ENCODE peak calls at places on chromosomes 13 and 19, in four cellular contexts. One of them, this sample, is unnamed.

GRCh38 chr13:42279080-42279479 is 7.1 kb downstream of the AKAP11 start:
- DNase-seq in CD8-positive, alpha-beta T cell: no peak
- DNase-seq in thyroid gland: no peak
- DNase-seq in ascending aorta: no peak
- DNase-seq in this sample: no peak

GRCh38 chr13:97976551-97977375 is 23.3 kb downstream of the IPO5 start:
- DNase-seq in thyroid gland: peak
- DNase-seq in CD8-positive, alpha-beta T cell: no peak
- DNase-seq in ascending aorta: no peak
- DNase-seq in this sample: peak

GRCh38 chr13:33509642-33510229 is 224.2 kb upstream of the STARD13 start:
- DNase-seq in ascending aorta: peak
- DNase-seq in CD8-positive, alpha-beta T cell: no peak
- DNase-seq in thyroid gland: peak
- DNase-seq in this sample: no peak

GRCh38 chr19:11155373-11156120 is at the start of gene SPC24:
- DNase-seq in ascending aorta: peak
- DNase-seq in thyroid gland: peak
- DNase-seq in CD8-positive, alpha-beta T cell: peak
- DNase-seq in this sample: peak

GRCh38 chr13:52455677-52456041 is 381 bp downstream of the CKAP2 start:
- DNase-seq in thyroid gland: peak
- DNase-seq in ascending aorta: peak
- DNase-seq in CD8-positive, alpha-beta T cell: peak
- DNase-seq in this sample: no peak

GRCh38 chr13:84896128-84896527 is 903.1 kb downstream of the SLITRK6 start:
- DNase-seq in CD8-positive, alpha-beta T cell: no peak
- DNase-seq in ascending aorta: no peak
- DNase-seq in thyroid gland: peak
- DNase-seq in this sample: peak

GRCh38 chr19:6459356-6460098 is at the start of gene SLC25A23:
- DNase-seq in CD8-positive, alpha-beta T cell: peak
- DNase-seq in ascending aorta: peak
- DNase-seq in thyroid gland: peak
- DNase-seq in this sample: peak

GRCh38 chr13:28468520-28468915 is 26.4 kb downstream of the FLT1 start:
- DNase-seq in CD8-positive, alpha-beta T cell: no peak
- DNase-seq in thyroid gland: no peak
- DNase-seq in ascending aorta: no peak
- DNase-seq in this sample: no peak

GRCh38 chr19:15283141-15283885 is 49.0 kb downstream of the BRD4 start:
- DNase-seq in CD8-positive, alpha-beta T cell: no peak
- DNase-seq in thyroid gland: peak
- DNase-seq in ascending aorta: peak
- DNase-seq in this sample: no peak

DNA sequence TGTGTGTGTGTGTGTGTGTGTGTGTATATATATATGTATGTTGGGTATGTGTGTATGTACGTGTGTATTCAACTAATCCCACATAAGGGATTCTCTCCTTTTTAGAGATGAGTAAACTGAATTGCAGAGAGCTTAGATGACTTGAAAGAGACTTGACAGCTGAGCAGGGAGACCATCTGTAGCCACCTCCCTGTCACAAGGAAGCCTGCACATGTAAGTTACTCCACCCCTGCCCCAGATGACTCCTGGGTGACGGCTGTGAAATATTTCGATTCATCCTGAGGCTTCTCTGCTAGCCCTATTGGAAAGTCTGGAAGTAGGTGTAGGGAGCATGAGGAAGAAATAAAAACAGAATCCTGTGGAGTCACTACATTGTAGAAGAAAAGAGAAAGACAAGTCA is 480.4 kb downstream of the FOXO1 start:
- DNase-seq in thyroid gland: no peak
- DNase-seq in ascending aorta: no peak
- DNase-seq in CD8-positive, alpha-beta T cell: no peak
- DNase-seq in this sample: no peak
- H3K4me3 ChIP-seq in thyroid gland: no peak
- H3K4me3 ChIP-seq in ascending aorta: no peak
- H3K4me3 ChIP-seq in CD8-positive, alpha-beta T cell: no peak
- H3K4me3 ChIP-seq in this sample: no peak

GRCh38 chr19:13526552-13526951 is 20.3 kb upstream of the CACNA1A start:
- DNase-seq in CD8-positive, alpha-beta T cell: no peak
- DNase-seq in thyroid gland: no peak
- DNase-seq in ascending aorta: no peak
- DNase-seq in this sample: no peak
- TF ChIP-seq CTCF in CD8-positive, alpha-beta T cell: no peak
- TF ChIP-seq CTCF in thyroid gland: no peak
- TF ChIP-seq CTCF in ascending aorta: no peak
- TF ChIP-seq CTCF in this sample: peak

GRCh38 chr13:75806101-75806500 is 170.0 kb downstream of the LMO7 start:
- DNase-seq in thyroid gland: no peak
- DNase-seq in ascending aorta: no peak
- DNase-seq in CD8-positive, alpha-beta T cell: no peak
- DNase-seq in this sample: no peak

GRCh38 chr13:75801388-75801787 is 165.3 kb downstream of the LMO7 start:
- DNase-seq in ascending aorta: no peak
- DNase-seq in CD8-positive, alpha-beta T cell: no peak
- DNase-seq in thyroid gland: no peak
- DNase-seq in this sample: no peak

GRCh38 chr13:75803175-75803611 is 167.1 kb downstream of the LMO7 start:
- DNase-seq in thyroid gland: no peak
- DNase-seq in ascending aorta: no peak
- DNase-seq in CD8-positive, alpha-beta T cell: peak
- DNase-seq in this sample: no peak

GRCh38 chr13:75802161-75802560 is 166.0 kb downstream of the LMO7 start:
- DNase-seq in CD8-positive, alpha-beta T cell: no peak
- DNase-seq in ascending aorta: no peak
- DNase-seq in thyroid gland: no peak
- DNase-seq in this sample: no peak

DNA sequence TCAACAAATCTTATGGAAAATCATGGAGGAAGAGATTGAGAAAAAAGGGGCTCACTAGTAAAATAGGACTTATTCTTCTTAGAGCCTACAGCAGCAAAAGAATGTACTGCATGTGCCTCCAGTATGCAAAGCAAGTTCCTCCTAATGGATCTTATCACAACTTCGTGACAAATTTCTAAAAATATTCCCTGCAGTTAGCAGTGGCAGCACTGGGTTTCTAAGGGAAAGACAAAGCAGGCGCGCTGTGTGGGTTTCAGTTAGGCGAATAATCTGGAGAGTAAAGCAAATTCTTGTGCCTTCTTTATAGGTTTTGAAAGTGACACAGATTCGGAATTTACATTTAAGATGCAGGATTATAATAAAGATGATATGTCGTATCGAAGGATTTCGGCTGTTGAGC is 167.9 kb downstream of the LMO7 start:
- DNase-seq in thyroid gland: no peak
- DNase-seq in ascending aorta: no peak
- DNase-seq in CD8-positive, alpha-beta T cell: no peak
- DNase-seq in this sample: no peak
- H3K4me3 ChIP-seq in thyroid gland: no peak
- H3K4me3 ChIP-seq in ascending aorta: peak
- H3K4me3 ChIP-seq in CD8-positive, alpha-beta T cell: no peak
- H3K4me3 ChIP-seq in this sample: no peak

DNA sequence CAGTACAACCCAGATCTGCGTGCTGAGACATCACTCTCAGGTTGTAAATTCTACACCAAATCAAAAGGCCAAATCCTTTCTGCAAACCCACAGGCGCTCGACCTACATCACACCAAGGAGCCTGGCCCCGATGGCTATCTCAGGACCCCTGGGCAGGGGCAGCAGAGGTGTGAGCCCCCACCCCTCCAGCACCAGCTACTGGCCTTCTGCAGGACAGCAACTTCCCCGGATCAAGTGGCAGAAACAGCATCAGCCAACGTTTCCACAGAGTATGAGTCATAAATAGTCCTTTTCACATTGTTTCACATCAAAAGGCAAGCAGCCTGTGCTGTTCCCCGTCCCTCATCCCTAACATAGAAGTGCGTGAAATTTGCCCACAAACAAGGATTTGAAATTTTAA is 276.1 kb downstream of the ZNF536 start:
- DNase-seq in ascending aorta: peak
- DNase-seq in thyroid gland: no peak
- DNase-seq in CD8-positive, alpha-beta T cell: no peak
- DNase-seq in this sample: no peak
- TF ChIP-seq CTCF in ascending aorta: no peak
- TF ChIP-seq CTCF in thyroid gland: no peak
- TF ChIP-seq CTCF in CD8-positive, alpha-beta T cell: no peak
- TF ChIP-seq CTCF in this sample: no peak

GRCh38 chr19:18000480-18000980 is 7.4 kb upstream of the ARRDC2 start:
- DNase-seq in ascending aorta: no peak
- DNase-seq in CD8-positive, alpha-beta T cell: no peak
- DNase-seq in thyroid gland: no peak
- DNase-seq in this sample: no peak

GRCh38 chr19:18000981-18001836 is 6.8 kb upstream of the ARRDC2 start:
- DNase-seq in ascending aorta: peak
- DNase-seq in thyroid gland: peak
- DNase-seq in CD8-positive, alpha-beta T cell: peak
- DNase-seq in this sample: peak

GRCh38 chr19:17999685-18000479 is 8.1 kb upstream of the ARRDC2 start:
- DNase-seq in thyroid gland: no peak
- DNase-seq in CD8-positive, alpha-beta T cell: no peak
- DNase-seq in ascending aorta: no peak
- DNase-seq in this sample: no peak

GRCh38 chr19:18002347-18002850 is 5.6 kb upstream of the ARRDC2 start:
- DNase-seq in ascending aorta: peak
- DNase-seq in thyroid gland: no peak
- DNase-seq in CD8-positive, alpha-beta T cell: no peak
- DNase-seq in this sample: no peak

DNA sequence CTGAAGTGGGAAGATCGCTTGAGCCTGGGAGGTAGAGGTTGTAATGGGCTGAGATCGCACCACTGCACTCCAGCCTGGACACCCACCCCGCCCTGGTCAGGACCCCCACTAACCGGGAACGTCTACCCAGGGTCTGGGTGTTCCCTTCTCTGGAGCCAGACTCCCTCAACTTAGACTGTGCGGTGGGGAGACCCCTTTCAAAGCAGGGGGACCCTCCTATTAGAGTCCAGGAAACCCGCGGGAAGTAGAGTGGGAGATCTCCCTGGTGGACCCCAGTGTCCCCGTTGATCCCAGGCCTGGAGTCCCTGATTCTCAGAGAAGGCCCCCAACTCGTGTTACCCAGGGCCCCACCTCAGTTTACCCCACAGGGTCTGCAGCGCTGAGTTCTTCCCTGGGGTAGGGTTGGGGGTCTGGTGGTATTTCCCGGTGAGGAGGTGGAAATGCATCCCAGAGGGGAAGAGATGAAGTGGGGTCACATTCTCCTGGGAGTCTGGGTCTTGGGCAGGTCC is 6.1 kb upstream of the ARRDC2 start:
- DNase-seq in thyroid gland: no peak
- DNase-seq in ascending aorta: no peak
- DNase-seq in CD8-positive, alpha-beta T cell: no peak
- DNase-seq in this sample: no peak
- H3K4me3 ChIP-seq in thyroid gland: peak
- H3K4me3 ChIP-seq in ascending aorta: peak
- H3K4me3 ChIP-seq in CD8-positive, alpha-beta T cell: peak
- H3K4me3 ChIP-seq in this sample: peak